ENCODE peak calls at places on chromosome 16, in six cellular contexts. U is NCI-H1417 treated with DMSO at 0.1 percent for 48 hours; V is SW 1271; N is T-helper 1 cell; W is keratinocyte; X is activated CD4-positive, alpha-beta memory T cell treated with anti-CD3 and anti-CD28 coated beads for 36 hours. J is an unnamed sample.

GRCh38 chr16:87499189-87499486 is 6.3 kb upstream of the ZCCHC14 start:
- DNase-seq in V (no peak), W (peak; percentile 66), N (no peak), X (no peak), U (no peak), J (no peak)

GRCh38 chr16:14473488-14473887 is 156.6 kb downstream of the PARN start:
- DNase-seq in N (no peak), U (no peak), V (no peak), W (no peak), X (no peak), J (no peak)

GRCh38 chr16:67215690-67216089 is 11.2 kb upstream of the TMEM208 start:
- DNase-seq in U (no peak), N (no peak), W (no peak), X (no peak), V (no peak), J (no peak)

GRCh38 chr16:4263504-4264436 is 9.1 kb downstream of the TFAP4 start:
- DNase-seq in V (no peak), U (no peak), N (no peak), W (no peak), X (peak; percentile 16), J (no peak)

GRCh38 chr16:88681709-88682451 is 4.4 kb downstream of the SNAI3 start:
- DNase-seq in V (no peak), X (peak; percentile 91), W (no peak), U (no peak), N (no peak), J (peak; percentile 38)

GRCh38 chr16:78684655-78685400 is 585.4 kb downstream of the WWOX start:
- DNase-seq in X (no peak), W (no peak), V (no peak), N (no peak), U (no peak), J (no peak)

GRCh38 chr16:28927815-28928214 is 2.8 kb upstream of the RABEP2 start:
- DNase-seq in X (no peak), N (no peak), W (no peak), U (no peak), V (no peak), J (no peak)

GRCh38 chr16:27762441-27762840 is 212.5 kb downstream of the KATNIP start:
- DNase-seq in X (no peak), W (no peak), U (no peak), N (no peak), V (no peak), J (no peak)

GRCh38 chr16:56836410-56836834 is 28.6 kb upstream of the SLC12A3 start:
- DNase-seq in X (no peak), N (no peak), W (no peak), U (no peak), V (no peak), J (no peak)

GRCh38 chr16:28324887-28325279 is 32.6 kb downstream of the SBK1 start:
- DNase-seq in N (no peak), X (no peak), U (no peak), V (no peak), W (no peak), J (no peak)

GRCh38 chr16:23836404-23837291 is 865 bp downstream of the PRKCB start:
- DNase-seq in X (peak; percentile 61), V (no peak), N (peak; percentile 29), U (no peak), W (no peak), J (peak; percentile 33)

GRCh38 chr16:27489421-27489820 is 60.3 kb downstream of the GTF3C1 start:
- DNase-seq in W (no peak), V (no peak), N (no peak), X (no peak), U (no peak), J (no peak)

GRCh38 chr16:66662445-66663194 is 33.9 kb downstream of the CMTM4 start:
- DNase-seq in N (no peak), X (no peak), U (no peak), V (no peak), W (no peak), J (no peak)

GRCh38 chr16:27726621-27727275 is 176.8 kb downstream of the KATNIP start:
- DNase-seq in V (no peak), U (no peak), W (no peak), X (no peak), N (no peak), J (no peak)

GRCh38 chr16:69273009-69273408 is 38.1 kb upstream of the VPS4A start:
- DNase-seq in V (no peak), N (no peak), U (no peak), W (no peak), X (no peak), J (no peak)

GRCh38 chr16:64410306-64410705 is 711.6 kb downstream of the CDH11 start:
- DNase-seq in U (no peak), W (no peak), N (no peak), X (no peak), V (no peak), J (no peak)